ENCODE peak calls at places on chromosomes 3 and 15, in four cellular contexts. One of them, this sample, is unnamed.

GRCh38 chr3:36944012-36944640 is 728 bp downstream of the TRANK1 start:
- DNase-seq in GM23248: peak; percentile 81
- DNase-seq in AG04450: no peak
- DNase-seq in transverse colon: peak; percentile 57
- DNase-seq in this sample: peak; percentile 64

GRCh38 chr15:48624700-48625099 is 20.8 kb downstream of the FBN1 start:
- DNase-seq in transverse colon: no peak
- DNase-seq in GM23248: no peak
- DNase-seq in AG04450: no peak
- DNase-seq in this sample: no peak

GRCh38 chr3:159882784-159883779 is 105.6 kb upstream of the IL12A start:
- DNase-seq in transverse colon: no peak
- DNase-seq in AG04450: peak; percentile 84
- DNase-seq in GM23248: peak; percentile 43
- DNase-seq in this sample: no peak

GRCh38 chr15:62940755-62941361 is 101.7 kb upstream of the TPM1 start:
- DNase-seq in AG04450: peak; percentile 80
- DNase-seq in GM23248: peak; percentile 98
- DNase-seq in transverse colon: peak; percentile 51
- DNase-seq in this sample: peak; percentile 89

GRCh38 chr15:69092159-69092558 is 68.3 kb upstream of the GLCE start:
- DNase-seq in AG04450: no peak
- DNase-seq in GM23248: peak; percentile 32
- DNase-seq in transverse colon: no peak
- DNase-seq in this sample: no peak

GRCh38 chr15:71329041-71329440 is 213.8 kb downstream of the THSD4 start:
- DNase-seq in GM23248: no peak
- DNase-seq in AG04450: no peak
- DNase-seq in transverse colon: peak; percentile 25
- DNase-seq in this sample: no peak

GRCh38 chr3:115792206-115792955 is 169.1 kb downstream of the GAP43 start:
- DNase-seq in AG04450: no peak
- DNase-seq in GM23248: peak; percentile 59
- DNase-seq in transverse colon: no peak
- DNase-seq in this sample: no peak

GRCh38 chr3:57637391-57637790 is 40.2 kb upstream of the ARF4 start:
- DNase-seq in GM23248: no peak
- DNase-seq in AG04450: peak; percentile 11
- DNase-seq in transverse colon: no peak
- DNase-seq in this sample: no peak

GRCh38 chr3:127043731-127044510 is 61.0 kb downstream of the PLXNA1 start:
- DNase-seq in AG04450: no peak
- DNase-seq in transverse colon: no peak
- DNase-seq in GM23248: no peak
- DNase-seq in this sample: no peak

GRCh38 chr15:90376789-90377188 is 11.3 kb upstream of the IQGAP1 start:
- DNase-seq in AG04450: no peak
- DNase-seq in GM23248: no peak
- DNase-seq in transverse colon: peak; percentile 42
- DNase-seq in this sample: no peak

GRCh38 chr3:137761099-137761562 is 3.0 kb upstream of the SOX14 start:
- DNase-seq in AG04450: no peak
- DNase-seq in GM23248: no peak
- DNase-seq in transverse colon: no peak
- DNase-seq in this sample: no peak

GRCh38 chr3:52522651-52523251 is 10.9 kb downstream of the NT5DC2 start:
- DNase-seq in GM23248: no peak
- DNase-seq in transverse colon: no peak
- DNase-seq in AG04450: no peak
- DNase-seq in this sample: no peak

GRCh38 chr3:104547040-104547439 is 819.7 kb upstream of the ALCAM start:
- DNase-seq in GM23248: no peak
- DNase-seq in transverse colon: no peak
- DNase-seq in AG04450: no peak
- DNase-seq in this sample: no peak

GRCh38 chr15:83890584-83890983 is 236.7 kb downstream of the ADAMTSL3 start:
- DNase-seq in transverse colon: no peak
- DNase-seq in GM23248: no peak
- DNase-seq in AG04450: no peak
- DNase-seq in this sample: no peak

GRCh38 chr3:106850429-106850828 is 526.8 kb upstream of the CCDC54 start:
- DNase-seq in AG04450: no peak
- DNase-seq in transverse colon: no peak
- DNase-seq in GM23248: peak; percentile 51
- DNase-seq in this sample: no peak

GRCh38 chr3:112499328-112499727 is at the start of gene BTLA:
- DNase-seq in AG04450: no peak
- DNase-seq in GM23248: no peak
- DNase-seq in transverse colon: no peak
- DNase-seq in this sample: no peak

GRCh38 chr3:126671521-126671920 is 16.6 kb upstream of the TXNRD3 start:
- DNase-seq in transverse colon: no peak
- DNase-seq in GM23248: no peak
- DNase-seq in AG04450: no peak
- DNase-seq in this sample: no peak

GRCh38 chr3:195133462-195133861 is 137.5 kb downstream of the XXYLT1 start:
- DNase-seq in GM23248: peak; percentile 91
- DNase-seq in AG04450: peak; percentile 87
- DNase-seq in transverse colon: peak; percentile 60
- DNase-seq in this sample: no peak

GRCh38 chr3:197847866-197848401 is 56.9 kb downstream of the LRCH3 start:
- DNase-seq in transverse colon: peak; percentile 18
- DNase-seq in AG04450: no peak
- DNase-seq in GM23248: peak; percentile 49
- DNase-seq in this sample: no peak

GRCh38 chr3:184845819-184846218 is 33.9 kb downstream of the VPS8 start:
- DNase-seq in GM23248: no peak
- DNase-seq in AG04450: no peak
- DNase-seq in transverse colon: no peak
- DNase-seq in this sample: no peak

GRCh38 chr3:183892610-183893214 is 8.0 kb upstream of the PARL start:
- DNase-seq in AG04450: no peak
- DNase-seq in GM23248: no peak
- DNase-seq in transverse colon: peak; percentile 40
- DNase-seq in this sample: no peak

GRCh38 chr15:64653757-64654156 is 121.6 kb downstream of the RBPMS2 start:
- DNase-seq in AG04450: no peak
- DNase-seq in GM23248: peak; percentile 39
- DNase-seq in transverse colon: no peak
- DNase-seq in this sample: no peak

GRCh38 chr15:87672309-87672897 is 584.1 kb downstream of the NTRK3 start:
- DNase-seq in transverse colon: no peak
- DNase-seq in AG04450: peak; percentile 10
- DNase-seq in GM23248: peak; percentile 67
- DNase-seq in this sample: no peak

GRCh38 chr3:99706410-99706809 is 68.0 kb downstream of the COL8A1 start:
- DNase-seq in GM23248: no peak
- DNase-seq in transverse colon: peak; percentile 12
- DNase-seq in AG04450: no peak
- DNase-seq in this sample: no peak

GRCh38 chr15:71448688-71449114 is 333.4 kb downstream of the THSD4 start:
- DNase-seq in GM23248: peak; percentile 64
- DNase-seq in AG04450: no peak
- DNase-seq in transverse colon: peak; percentile 22
- DNase-seq in this sample: peak; percentile 52

GRCh38 chr3:51500632-51501131 is 867 bp upstream of the DCAF1 start:
- DNase-seq in transverse colon: peak; percentile 22
- DNase-seq in AG04450: no peak
- DNase-seq in GM23248: no peak
- DNase-seq in this sample: no peak

DNA sequence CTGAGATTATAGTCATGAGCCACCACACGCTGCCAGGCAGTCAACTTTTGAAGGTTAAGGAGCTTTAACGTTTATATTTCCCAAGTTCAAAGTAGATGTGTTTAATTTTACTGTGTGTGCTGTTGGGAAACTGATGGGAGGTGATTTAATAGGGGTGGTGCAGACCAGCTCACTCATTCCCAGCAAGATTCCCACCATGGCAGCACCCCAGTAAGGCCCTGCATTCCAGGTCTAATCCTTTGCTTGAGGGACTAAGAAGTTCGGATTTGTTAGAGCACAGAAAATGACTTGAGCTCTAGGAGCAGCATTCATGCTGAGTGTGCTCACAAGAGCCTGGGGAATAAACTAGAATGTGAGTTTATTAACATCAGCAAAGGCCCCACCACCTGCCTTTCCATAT is 25.2 kb downstream of the TSEN2 start:
- DNase-seq in GM23248: no peak
- DNase-seq in transverse colon: no peak
- DNase-seq in AG04450: no peak
- DNase-seq in this sample: no peak
- H3K27ac ChIP-seq in GM23248: peak overlapping the region; percentile 86
- H3K27ac ChIP-seq in transverse colon: no peak overlapping the region
- H3K27ac ChIP-seq in AG04450: peak overlapping the region; percentile 43
- H3K27ac ChIP-seq in this sample: no peak overlapping the region

GRCh38 chr15:82846621-82847020 is 37.2 kb downstream of the WHAMM start:
- DNase-seq in transverse colon: no peak
- DNase-seq in GM23248: no peak
- DNase-seq in AG04450: no peak
- DNase-seq in this sample: no peak
- H3K27ac ChIP-seq in transverse colon: no peak overlapping the region
- H3K27ac ChIP-seq in GM23248: no peak overlapping the region
- H3K27ac ChIP-seq in AG04450: no peak overlapping the region
- H3K27ac ChIP-seq in this sample: no peak overlapping the region

GRCh38 chr3:141320399-141321108 is 47.8 kb upstream of the ZBTB38 start:
- DNase-seq in AG04450: no peak
- DNase-seq in transverse colon: no peak
- DNase-seq in GM23248: no peak
- DNase-seq in this sample: no peak
- H3K27ac ChIP-seq in AG04450: no peak overlapping the region
- H3K27ac ChIP-seq in transverse colon: peak overlapping the region; percentile 5
- H3K27ac ChIP-seq in GM23248: no peak overlapping the region
- H3K27ac ChIP-seq in this sample: no peak overlapping the region

GRCh38 chr3:64150527-64151238 is 74.6 kb downstream of the PRICKLE2 start:
- DNase-seq in transverse colon: peak; percentile 82
- DNase-seq in AG04450: peak; percentile 97
- DNase-seq in GM23248: peak; percentile 84
- DNase-seq in this sample: peak; percentile 81
- H3K27ac ChIP-seq in transverse colon: peak overlapping the region; percentile 85
- H3K27ac ChIP-seq in AG04450: peak overlapping the region; percentile 98
- H3K27ac ChIP-seq in GM23248: peak overlapping the region; percentile 36
- H3K27ac ChIP-seq in this sample: peak overlapping the region; percentile 41